ENCODE peak calls at places on chromosomes 2 and 18, in nine cellular contexts. One of them, this sample, is unnamed.

GRCh38 chr18:22564036-22564435 is 146.3 kb upstream of the CTAGE1 start:
- DNase-seq in body of pancreas: no peak
- DNase-seq in AG10803: peak
- DNase-seq in suprapubic skin: no peak
- DNase-seq in GM12865: no peak
- DNase-seq in GM20000: no peak
- DNase-seq in astrocyte: peak
- DNase-seq in osteocyte: no peak
- DNase-seq in colonic mucosa: no peak
- DNase-seq in this sample: no peak

GRCh38 chr18:51890762-51891161 is 449.2 kb upstream of the DCC start:
- DNase-seq in body of pancreas: peak
- DNase-seq in AG10803: peak
- DNase-seq in colonic mucosa: peak
- DNase-seq in GM20000: no peak
- DNase-seq in astrocyte: peak
- DNase-seq in osteocyte: no peak
- DNase-seq in GM12865: no peak
- DNase-seq in suprapubic skin: no peak
- DNase-seq in this sample: peak

GRCh38 chr2:230767862-230768388 is 55.3 kb downstream of the CAB39 start:
- DNase-seq in body of pancreas: no peak
- DNase-seq in astrocyte: no peak
- DNase-seq in suprapubic skin: no peak
- DNase-seq in AG10803: no peak
- DNase-seq in GM12865: no peak
- DNase-seq in GM20000: no peak
- DNase-seq in osteocyte: no peak
- DNase-seq in colonic mucosa: no peak
- DNase-seq in this sample: no peak

GRCh38 chr2:23801396-23801795 is 125.5 kb downstream of the ATAD2B start:
- DNase-seq in AG10803: peak
- DNase-seq in suprapubic skin: no peak
- DNase-seq in GM20000: no peak
- DNase-seq in osteocyte: no peak
- DNase-seq in colonic mucosa: no peak
- DNase-seq in GM12865: no peak
- DNase-seq in astrocyte: peak
- DNase-seq in body of pancreas: no peak
- DNase-seq in this sample: no peak

GRCh38 chr18:78521744-78522143 is 457.9 kb upstream of the SALL3 start:
- DNase-seq in osteocyte: peak
- DNase-seq in astrocyte: no peak
- DNase-seq in AG10803: no peak
- DNase-seq in body of pancreas: no peak
- DNase-seq in suprapubic skin: no peak
- DNase-seq in GM20000: no peak
- DNase-seq in colonic mucosa: no peak
- DNase-seq in GM12865: no peak
- DNase-seq in this sample: no peak

GRCh38 chr2:73068147-73068546 is 3.4 kb downstream of the SFXN5 start:
- DNase-seq in colonic mucosa: no peak
- DNase-seq in osteocyte: no peak
- DNase-seq in GM20000: no peak
- DNase-seq in AG10803: no peak
- DNase-seq in body of pancreas: no peak
- DNase-seq in suprapubic skin: no peak
- DNase-seq in GM12865: no peak
- DNase-seq in astrocyte: no peak
- DNase-seq in this sample: no peak

GRCh38 chr2:176390276-176390675 is 121.0 kb downstream of the MTX2 start:
- DNase-seq in astrocyte: peak
- DNase-seq in GM12865: no peak
- DNase-seq in colonic mucosa: no peak
- DNase-seq in GM20000: no peak
- DNase-seq in body of pancreas: no peak
- DNase-seq in osteocyte: no peak
- DNase-seq in AG10803: peak
- DNase-seq in suprapubic skin: no peak
- DNase-seq in this sample: no peak

GRCh38 chr2:238487652-238488346 is 61.1 kb downstream of the ASB1 start:
- DNase-seq in osteocyte: peak
- DNase-seq in body of pancreas: no peak
- DNase-seq in astrocyte: no peak
- DNase-seq in GM20000: no peak
- DNase-seq in AG10803: no peak
- DNase-seq in GM12865: no peak
- DNase-seq in suprapubic skin: peak
- DNase-seq in colonic mucosa: no peak
- DNase-seq in this sample: no peak

GRCh38 chr2:167543721-167544120 is 655.4 kb downstream of the XIRP2 start:
- DNase-seq in AG10803: no peak
- DNase-seq in suprapubic skin: no peak
- DNase-seq in body of pancreas: no peak
- DNase-seq in GM12865: no peak
- DNase-seq in astrocyte: no peak
- DNase-seq in GM20000: no peak
- DNase-seq in colonic mucosa: no peak
- DNase-seq in osteocyte: no peak
- DNase-seq in this sample: no peak

GRCh38 chr18:10455726-10456453 is 1.5 kb downstream of the APCDD1 start:
- DNase-seq in body of pancreas: peak
- DNase-seq in suprapubic skin: no peak
- DNase-seq in osteocyte: no peak
- DNase-seq in GM20000: no peak
- DNase-seq in astrocyte: no peak
- DNase-seq in colonic mucosa: no peak
- DNase-seq in AG10803: no peak
- DNase-seq in GM12865: no peak
- DNase-seq in this sample: no peak

GRCh38 chr2:193476171-193476800 is 1281.6 kb upstream of the TMEFF2 start:
- DNase-seq in suprapubic skin: no peak
- DNase-seq in body of pancreas: no peak
- DNase-seq in colonic mucosa: no peak
- DNase-seq in astrocyte: no peak
- DNase-seq in GM20000: no peak
- DNase-seq in AG10803: no peak
- DNase-seq in GM12865: no peak
- DNase-seq in osteocyte: no peak
- DNase-seq in this sample: no peak

GRCh38 chr2:182504903-182505302 is 78.1 kb upstream of the PDE1A start:
- DNase-seq in body of pancreas: no peak
- DNase-seq in colonic mucosa: no peak
- DNase-seq in suprapubic skin: no peak
- DNase-seq in AG10803: peak
- DNase-seq in GM20000: no peak
- DNase-seq in astrocyte: peak
- DNase-seq in osteocyte: no peak
- DNase-seq in GM12865: no peak
- DNase-seq in this sample: no peak

GRCh38 chr2:88128654-88129312 is 921 bp upstream of the FABP1 start:
- DNase-seq in AG10803: no peak
- DNase-seq in suprapubic skin: no peak
- DNase-seq in GM20000: no peak
- DNase-seq in colonic mucosa: no peak
- DNase-seq in GM12865: no peak
- DNase-seq in astrocyte: no peak
- DNase-seq in body of pancreas: no peak
- DNase-seq in osteocyte: peak
- DNase-seq in this sample: no peak

GRCh38 chr2:88133875-88134274 is 6.0 kb upstream of the FABP1 start:
- DNase-seq in body of pancreas: no peak
- DNase-seq in astrocyte: no peak
- DNase-seq in GM20000: no peak
- DNase-seq in suprapubic skin: no peak
- DNase-seq in colonic mucosa: no peak
- DNase-seq in AG10803: no peak
- DNase-seq in GM12865: no peak
- DNase-seq in osteocyte: no peak
- DNase-seq in this sample: no peak

GRCh38 chr2:88131999-88132368 is 4.1 kb upstream of the FABP1 start:
- DNase-seq in GM12865: no peak
- DNase-seq in suprapubic skin: no peak
- DNase-seq in GM20000: no peak
- DNase-seq in astrocyte: no peak
- DNase-seq in osteocyte: no peak
- DNase-seq in AG10803: no peak
- DNase-seq in body of pancreas: no peak
- DNase-seq in colonic mucosa: no peak
- DNase-seq in this sample: no peak

GRCh38 chr2:88129313-88129959 is 1.6 kb upstream of the FABP1 start:
- DNase-seq in GM12865: no peak
- DNase-seq in body of pancreas: no peak
- DNase-seq in AG10803: no peak
- DNase-seq in osteocyte: peak
- DNase-seq in colonic mucosa: no peak
- DNase-seq in suprapubic skin: no peak
- DNase-seq in GM20000: no peak
- DNase-seq in astrocyte: no peak
- DNase-seq in this sample: no peak

DNA sequence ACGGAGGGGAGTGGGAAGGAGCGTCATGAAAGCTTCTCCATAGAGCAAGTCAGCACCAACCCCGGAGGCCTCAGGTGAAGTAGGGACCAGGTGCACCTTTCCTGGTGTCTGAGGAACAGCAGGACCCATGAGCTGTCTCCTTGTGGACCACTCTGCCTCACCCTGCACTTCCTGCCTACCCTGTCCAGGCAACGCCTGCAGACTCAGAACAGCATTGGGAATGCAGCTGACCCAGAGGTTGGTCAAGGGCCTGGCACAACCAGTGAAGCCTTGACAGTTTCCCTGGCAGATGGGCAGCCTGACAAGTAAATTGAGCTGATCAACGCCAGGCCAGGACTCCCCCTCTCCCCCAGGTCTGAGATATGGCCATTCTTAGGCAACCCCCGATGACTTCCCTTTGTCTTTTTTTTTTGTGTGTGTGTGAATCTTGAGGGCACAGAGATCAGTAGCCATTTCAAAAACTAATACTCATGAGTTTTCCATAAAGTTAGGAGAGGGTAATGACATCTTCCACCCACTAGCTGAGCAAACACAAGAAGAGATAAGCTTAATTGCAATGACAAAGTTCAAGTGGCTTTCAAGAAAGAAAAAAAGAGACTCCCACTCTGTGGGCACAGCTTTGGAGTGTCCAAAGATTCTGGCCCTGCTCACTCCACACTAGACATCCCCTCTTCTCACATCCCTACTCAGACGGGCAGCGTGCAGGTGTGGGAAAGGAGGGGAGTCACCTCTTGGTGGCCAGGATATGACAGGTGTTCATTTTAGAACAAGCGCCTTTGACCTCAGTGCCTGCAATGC is 3.5 kb upstream of the FABP1 start:
- DNase-seq in suprapubic skin: no peak
- DNase-seq in body of pancreas: no peak
- DNase-seq in osteocyte: peak
- DNase-seq in astrocyte: no peak
- DNase-seq in colonic mucosa: peak
- DNase-seq in AG10803: no peak
- DNase-seq in GM20000: no peak
- DNase-seq in GM12865: no peak
- DNase-seq in this sample: no peak
- TF ChIP-seq CTCF in suprapubic skin: no peak
- TF ChIP-seq CTCF in body of pancreas: no peak
- TF ChIP-seq CTCF in osteocyte: no peak
- TF ChIP-seq CTCF in astrocyte: no peak
- TF ChIP-seq CTCF in colonic mucosa: no peak
- TF ChIP-seq CTCF in AG10803: no peak
- TF ChIP-seq CTCF in GM20000: no peak
- TF ChIP-seq CTCF in GM12865: no peak
- TF ChIP-seq CTCF in this sample: no peak

DNA sequence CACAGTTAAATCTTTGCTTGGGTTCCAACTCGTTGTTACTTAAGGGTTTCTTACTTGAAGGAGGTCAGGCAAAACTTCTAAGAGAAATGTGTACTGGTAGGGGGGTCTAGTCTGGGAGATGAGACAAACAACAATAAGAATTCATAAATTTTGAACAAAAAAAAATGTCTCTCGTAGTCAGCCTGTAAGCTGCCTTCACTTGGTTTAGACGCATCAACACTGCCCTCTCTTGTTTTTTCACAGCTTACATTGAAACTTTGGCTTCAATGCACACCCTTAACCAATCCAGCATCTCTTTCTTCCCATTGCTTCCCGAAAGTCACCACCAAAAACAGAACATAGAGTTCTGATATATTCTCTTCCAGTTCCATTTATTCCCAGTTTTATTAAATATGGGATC is 576.4 kb upstream of the PIK3C3 start:
- DNase-seq in AG10803: peak
- DNase-seq in GM20000: no peak
- DNase-seq in colonic mucosa: no peak
- DNase-seq in osteocyte: no peak
- DNase-seq in body of pancreas: no peak
- DNase-seq in suprapubic skin: no peak
- DNase-seq in astrocyte: peak
- DNase-seq in GM12865: no peak
- DNase-seq in this sample: no peak
- TF ChIP-seq CTCF in AG10803: peak
- TF ChIP-seq CTCF in GM20000: no peak
- TF ChIP-seq CTCF in colonic mucosa: no peak
- TF ChIP-seq CTCF in osteocyte: peak
- TF ChIP-seq CTCF in body of pancreas: no peak
- TF ChIP-seq CTCF in suprapubic skin: no peak
- TF ChIP-seq CTCF in astrocyte: peak
- TF ChIP-seq CTCF in GM12865: no peak
- TF ChIP-seq CTCF in this sample: no peak

DNA sequence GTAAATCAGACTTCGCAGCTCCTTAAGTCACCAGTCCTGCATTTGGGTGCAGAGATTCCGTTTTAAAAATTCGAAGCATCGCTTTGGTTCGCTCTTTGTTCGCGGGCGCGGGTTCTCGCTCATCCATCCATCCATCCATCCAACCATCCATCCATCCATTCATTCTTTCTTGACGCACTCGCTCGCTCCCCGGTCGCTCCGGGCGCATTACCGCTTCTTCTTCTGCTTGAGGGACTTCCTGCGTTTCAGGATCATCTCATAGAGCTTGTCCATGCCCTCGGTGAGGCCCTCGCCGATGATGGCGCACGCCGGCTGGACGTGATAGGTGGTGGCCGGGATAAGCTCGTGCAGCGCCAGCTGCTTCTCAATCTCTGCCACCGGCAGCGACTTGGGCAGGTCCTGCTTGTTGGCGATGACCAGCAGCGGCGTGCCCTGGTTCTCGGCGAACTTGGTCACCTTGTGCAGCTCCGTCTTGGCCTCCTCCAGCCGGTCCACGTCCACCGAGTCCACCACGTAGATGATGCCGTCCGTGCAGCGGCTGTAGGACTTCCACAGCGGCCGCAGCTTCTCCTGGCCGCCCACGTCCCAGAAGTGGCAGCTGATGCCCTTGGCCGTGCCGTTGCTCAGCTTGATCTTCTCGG is 960 bp downstream of the ARL4C start:
- DNase-seq in GM12865: peak
- DNase-seq in AG10803: peak
- DNase-seq in astrocyte: peak
- DNase-seq in suprapubic skin: peak
- DNase-seq in GM20000: no peak
- DNase-seq in osteocyte: no peak
- DNase-seq in colonic mucosa: peak
- DNase-seq in body of pancreas: peak
- DNase-seq in this sample: peak
- TF ChIP-seq CTCF in GM12865: no peak
- TF ChIP-seq CTCF in AG10803: no peak
- TF ChIP-seq CTCF in astrocyte: no peak
- TF ChIP-seq CTCF in suprapubic skin: no peak
- TF ChIP-seq CTCF in GM20000: no peak
- TF ChIP-seq CTCF in osteocyte: no peak
- TF ChIP-seq CTCF in colonic mucosa: no peak
- TF ChIP-seq CTCF in body of pancreas: no peak
- TF ChIP-seq CTCF in this sample: no peak

GRCh38 chr2:156110890-156111289 is 221.6 kb downstream of the NR4A2 start:
- DNase-seq in suprapubic skin: no peak
- DNase-seq in AG10803: no peak
- DNase-seq in GM20000: peak
- DNase-seq in colonic mucosa: peak
- DNase-seq in osteocyte: no peak
- DNase-seq in GM12865: peak
- DNase-seq in astrocyte: no peak
- DNase-seq in body of pancreas: peak
- DNase-seq in this sample: peak
- TF ChIP-seq CTCF in suprapubic skin: no peak
- TF ChIP-seq CTCF in AG10803: no peak
- TF ChIP-seq CTCF in GM20000: no peak
- TF ChIP-seq CTCF in colonic mucosa: no peak
- TF ChIP-seq CTCF in osteocyte: no peak
- TF ChIP-seq CTCF in GM12865: peak
- TF ChIP-seq CTCF in astrocyte: no peak
- TF ChIP-seq CTCF in body of pancreas: no peak
- TF ChIP-seq CTCF in this sample: no peak